ENCODE peak calls at places on chromosomes 11 and 22, in seven cellular contexts. One of them, this sample, is unnamed.

GRCh38 chr11:105862736-105863367 is 159.2 kb downstream of the MSANTD4 start:
- DNase-seq in H9: no peak
- DNase-seq in H1: no peak
- DNase-seq in neuronal stem cell: peak
- DNase-seq in mesendoderm: peak
- DNase-seq in mesenchymal stem cell: peak
- DNase-seq in trophoblast cell: no peak
- DNase-seq in this sample: peak

GRCh38 chr22:36364255-36365019 is 23.3 kb downstream of the MYH9 start:
- DNase-seq in H1: no peak
- DNase-seq in mesenchymal stem cell: peak
- DNase-seq in mesendoderm: no peak
- DNase-seq in neuronal stem cell: no peak
- DNase-seq in trophoblast cell: no peak
- DNase-seq in H9: no peak
- DNase-seq in this sample: no peak

GRCh38 chr11:121194731-121195596 is 93.9 kb downstream of the TECTA start:
- DNase-seq in trophoblast cell: peak
- DNase-seq in H9: peak
- DNase-seq in mesenchymal stem cell: peak
- DNase-seq in mesendoderm: peak
- DNase-seq in neuronal stem cell: peak
- DNase-seq in H1: peak
- DNase-seq in this sample: peak

GRCh38 chr11:129323896-129324522 is 51.6 kb upstream of the BARX2 start:
- DNase-seq in trophoblast cell: no peak
- DNase-seq in neuronal stem cell: no peak
- DNase-seq in H1: peak
- DNase-seq in mesendoderm: no peak
- DNase-seq in H9: no peak
- DNase-seq in mesenchymal stem cell: peak
- DNase-seq in this sample: peak

GRCh38 chr11:102469196-102469821 is 16.7 kb upstream of the TMEM123 start:
- DNase-seq in trophoblast cell: no peak
- DNase-seq in mesendoderm: no peak
- DNase-seq in H9: no peak
- DNase-seq in neuronal stem cell: no peak
- DNase-seq in mesenchymal stem cell: peak
- DNase-seq in H1: no peak
- DNase-seq in this sample: peak

GRCh38 chr22:45804986-45805325 is 133.3 kb downstream of the ATXN10 start:
- DNase-seq in trophoblast cell: peak
- DNase-seq in H1: no peak
- DNase-seq in mesendoderm: no peak
- DNase-seq in mesenchymal stem cell: peak
- DNase-seq in neuronal stem cell: no peak
- DNase-seq in H9: no peak
- DNase-seq in this sample: peak

GRCh38 chr22:36856792-36857135 is 4.0 kb upstream of the NCF4 start:
- DNase-seq in H1: no peak
- DNase-seq in mesenchymal stem cell: no peak
- DNase-seq in neuronal stem cell: no peak
- DNase-seq in H9: no peak
- DNase-seq in mesendoderm: no peak
- DNase-seq in trophoblast cell: no peak
- DNase-seq in this sample: no peak

GRCh38 chr11:61747389-61748285 is 4.8 kb upstream of the MYRF start:
- DNase-seq in trophoblast cell: peak
- DNase-seq in mesendoderm: peak
- DNase-seq in H1: peak
- DNase-seq in H9: peak
- DNase-seq in mesenchymal stem cell: peak
- DNase-seq in neuronal stem cell: peak
- DNase-seq in this sample: peak

GRCh38 chr11:117605331-117605730 is 191.7 kb downstream of the DSCAML1 start:
- DNase-seq in mesendoderm: no peak
- DNase-seq in H9: no peak
- DNase-seq in mesenchymal stem cell: no peak
- DNase-seq in H1: no peak
- DNase-seq in neuronal stem cell: no peak
- DNase-seq in trophoblast cell: no peak
- DNase-seq in this sample: no peak

GRCh38 chr22:29702025-29702930 is 17.5 kb upstream of the CABP7 start:
- DNase-seq in mesendoderm: peak
- DNase-seq in neuronal stem cell: no peak
- DNase-seq in trophoblast cell: no peak
- DNase-seq in mesenchymal stem cell: no peak
- DNase-seq in H1: no peak
- DNase-seq in H9: no peak
- DNase-seq in this sample: peak

GRCh38 chr11:82718307-82718706 is 15.4 kb downstream of the FAM181B start:
- DNase-seq in neuronal stem cell: peak
- DNase-seq in mesenchymal stem cell: peak
- DNase-seq in H1: peak
- DNase-seq in trophoblast cell: no peak
- DNase-seq in H9: peak
- DNase-seq in mesendoderm: peak
- DNase-seq in this sample: peak

GRCh38 chr11:66113132-66113856 is 43.2 kb downstream of the PACS1 start:
- DNase-seq in mesenchymal stem cell: peak
- DNase-seq in neuronal stem cell: no peak
- DNase-seq in mesendoderm: peak
- DNase-seq in H1: no peak
- DNase-seq in H9: no peak
- DNase-seq in trophoblast cell: no peak
- DNase-seq in this sample: peak

GRCh38 chr11:94106699-94107098 is 21.9 kb upstream of the PANX1 start:
- DNase-seq in mesenchymal stem cell: no peak
- DNase-seq in mesendoderm: no peak
- DNase-seq in H1: no peak
- DNase-seq in neuronal stem cell: no peak
- DNase-seq in H9: no peak
- DNase-seq in trophoblast cell: no peak
- DNase-seq in this sample: no peak

GRCh38 chr11:121416909-121417567 is 35.1 kb upstream of the SORL1 start:
- DNase-seq in trophoblast cell: no peak
- DNase-seq in mesendoderm: no peak
- DNase-seq in H1: no peak
- DNase-seq in neuronal stem cell: no peak
- DNase-seq in H9: no peak
- DNase-seq in mesenchymal stem cell: peak
- DNase-seq in this sample: peak

GRCh38 chr11:62256281-62256680 is 13.7 kb upstream of the SCGB2A2 start:
- DNase-seq in H1: no peak
- DNase-seq in trophoblast cell: no peak
- DNase-seq in mesenchymal stem cell: no peak
- DNase-seq in mesendoderm: no peak
- DNase-seq in neuronal stem cell: no peak
- DNase-seq in H9: no peak
- DNase-seq in this sample: no peak

GRCh38 chr22:45589556-45589955 is 82.1 kb upstream of the ATXN10 start:
- DNase-seq in mesenchymal stem cell: no peak
- DNase-seq in H9: no peak
- DNase-seq in H1: no peak
- DNase-seq in mesendoderm: no peak
- DNase-seq in trophoblast cell: no peak
- DNase-seq in neuronal stem cell: no peak
- DNase-seq in this sample: no peak

GRCh38 chr11:120214581-120214980 is 3.7 kb downstream of the OAF start:
- DNase-seq in mesenchymal stem cell: no peak
- DNase-seq in neuronal stem cell: no peak
- DNase-seq in mesendoderm: no peak
- DNase-seq in trophoblast cell: peak
- DNase-seq in H1: no peak
- DNase-seq in H9: no peak
- DNase-seq in this sample: no peak

GRCh38 chr22:36807627-36808026 is 9.2 kb downstream of the PVALB start:
- DNase-seq in H1: no peak
- DNase-seq in mesendoderm: peak
- DNase-seq in trophoblast cell: no peak
- DNase-seq in mesenchymal stem cell: no peak
- DNase-seq in H9: no peak
- DNase-seq in neuronal stem cell: no peak
- DNase-seq in this sample: no peak

GRCh38 chr11:108302121-108302785 is 79.4 kb downstream of the ATM start:
- DNase-seq in neuronal stem cell: no peak
- DNase-seq in H9: no peak
- DNase-seq in trophoblast cell: no peak
- DNase-seq in mesenchymal stem cell: peak
- DNase-seq in mesendoderm: no peak
- DNase-seq in H1: no peak
- DNase-seq in this sample: peak

GRCh38 chr11:79864882-79865281 is 424.1 kb upstream of the TENM4 start:
- DNase-seq in mesenchymal stem cell: no peak
- DNase-seq in H9: no peak
- DNase-seq in neuronal stem cell: no peak
- DNase-seq in H1: no peak
- DNase-seq in trophoblast cell: no peak
- DNase-seq in mesendoderm: no peak
- DNase-seq in this sample: no peak

GRCh38 chr22:50218996-50219727 is 18.4 kb downstream of the SELENOO start:
- DNase-seq in trophoblast cell: no peak
- DNase-seq in mesendoderm: peak
- DNase-seq in mesenchymal stem cell: peak
- DNase-seq in neuronal stem cell: no peak
- DNase-seq in H1: peak
- DNase-seq in H9: peak
- DNase-seq in this sample: peak

GRCh38 chr11:59158206-59159068 is 13.5 kb upstream of the DTX4 start:
- DNase-seq in H9: peak
- DNase-seq in H1: peak
- DNase-seq in mesenchymal stem cell: peak
- DNase-seq in trophoblast cell: peak
- DNase-seq in neuronal stem cell: no peak
- DNase-seq in mesendoderm: peak
- DNase-seq in this sample: peak

GRCh38 chr11:121958978-121959340 is 157.1 kb downstream of the BLID start:
- DNase-seq in neuronal stem cell: no peak
- DNase-seq in H9: no peak
- DNase-seq in H1: no peak
- DNase-seq in mesendoderm: no peak
- DNase-seq in mesenchymal stem cell: no peak
- DNase-seq in trophoblast cell: no peak
- DNase-seq in this sample: peak

GRCh38 chr11:120112174-120112796 is 25.6 kb downstream of the TRIM29 start:
- DNase-seq in trophoblast cell: no peak
- DNase-seq in H9: peak
- DNase-seq in neuronal stem cell: no peak
- DNase-seq in mesenchymal stem cell: no peak
- DNase-seq in H1: no peak
- DNase-seq in mesendoderm: peak
- DNase-seq in this sample: no peak

GRCh38 chr22:40498454-40499186 is 128.2 kb downstream of the SGSM3 start:
- DNase-seq in mesendoderm: peak
- DNase-seq in H1: no peak
- DNase-seq in mesenchymal stem cell: peak
- DNase-seq in H9: no peak
- DNase-seq in trophoblast cell: peak
- DNase-seq in neuronal stem cell: no peak
- DNase-seq in this sample: peak

GRCh38 chr11:28838741-28839140 is 730.6 kb downstream of the METTL15 start:
- DNase-seq in neuronal stem cell: no peak
- DNase-seq in H9: no peak
- DNase-seq in mesendoderm: no peak
- DNase-seq in H1: no peak
- DNase-seq in mesenchymal stem cell: no peak
- DNase-seq in trophoblast cell: no peak
- DNase-seq in this sample: peak
- H2BK120ac ChIP-seq in neuronal stem cell: no peak
- H2BK120ac ChIP-seq in H9: no peak
- H2BK120ac ChIP-seq in mesendoderm: no peak
- H2BK120ac ChIP-seq in H1: no peak
- H2BK120ac ChIP-seq in mesenchymal stem cell: no peak
- H2BK120ac ChIP-seq in trophoblast cell: no peak
- H2BK120ac ChIP-seq in this sample: peak

GRCh38 chr22:21755855-21756284 is 20.3 kb upstream of the YPEL1 start:
- DNase-seq in H9: no peak
- DNase-seq in trophoblast cell: no peak
- DNase-seq in mesenchymal stem cell: peak
- DNase-seq in neuronal stem cell: no peak
- DNase-seq in mesendoderm: no peak
- DNase-seq in H1: no peak
- DNase-seq in this sample: peak

GRCh38 chr22:21753374-21754111 is 17.9 kb upstream of the YPEL1 start:
- DNase-seq in mesenchymal stem cell: no peak
- DNase-seq in neuronal stem cell: no peak
- DNase-seq in H9: no peak
- DNase-seq in trophoblast cell: no peak
- DNase-seq in mesendoderm: no peak
- DNase-seq in H1: no peak
- DNase-seq in this sample: no peak

GRCh38 chr22:21758056-21758455 is 22.5 kb upstream of the YPEL1 start:
- DNase-seq in H1: no peak
- DNase-seq in mesenchymal stem cell: no peak
- DNase-seq in neuronal stem cell: no peak
- DNase-seq in mesendoderm: no peak
- DNase-seq in H9: no peak
- DNase-seq in trophoblast cell: no peak
- DNase-seq in this sample: no peak

GRCh38 chr22:21752276-21752675 is 16.7 kb upstream of the YPEL1 start:
- DNase-seq in mesendoderm: no peak
- DNase-seq in mesenchymal stem cell: no peak
- DNase-seq in H1: no peak
- DNase-seq in trophoblast cell: no peak
- DNase-seq in neuronal stem cell: no peak
- DNase-seq in H9: no peak
- DNase-seq in this sample: no peak

GRCh38 chr22:21754523-21755128 is 19.0 kb upstream of the YPEL1 start:
- DNase-seq in neuronal stem cell: no peak
- DNase-seq in trophoblast cell: no peak
- DNase-seq in H9: no peak
- DNase-seq in H1: no peak
- DNase-seq in mesenchymal stem cell: no peak
- DNase-seq in mesendoderm: peak
- DNase-seq in this sample: peak
- H2BK120ac ChIP-seq in neuronal stem cell: no peak
- H2BK120ac ChIP-seq in trophoblast cell: no peak
- H2BK120ac ChIP-seq in H9: no peak
- H2BK120ac ChIP-seq in H1: no peak
- H2BK120ac ChIP-seq in mesenchymal stem cell: no peak
- H2BK120ac ChIP-seq in mesendoderm: no peak
- H2BK120ac ChIP-seq in this sample: peak

GRCh38 chr11:16036218-16036617 is 320.1 kb downstream of the SOX6 start:
- DNase-seq in mesendoderm: no peak
- DNase-seq in trophoblast cell: no peak
- DNase-seq in neuronal stem cell: no peak
- DNase-seq in mesenchymal stem cell: no peak
- DNase-seq in H1: no peak
- DNase-seq in H9: no peak
- DNase-seq in this sample: no peak
- H2BK120ac ChIP-seq in mesendoderm: no peak
- H2BK120ac ChIP-seq in trophoblast cell: no peak
- H2BK120ac ChIP-seq in neuronal stem cell: no peak
- H2BK120ac ChIP-seq in mesenchymal stem cell: no peak
- H2BK120ac ChIP-seq in H1: no peak
- H2BK120ac ChIP-seq in H9: no peak
- H2BK120ac ChIP-seq in this sample: no peak

DNA sequence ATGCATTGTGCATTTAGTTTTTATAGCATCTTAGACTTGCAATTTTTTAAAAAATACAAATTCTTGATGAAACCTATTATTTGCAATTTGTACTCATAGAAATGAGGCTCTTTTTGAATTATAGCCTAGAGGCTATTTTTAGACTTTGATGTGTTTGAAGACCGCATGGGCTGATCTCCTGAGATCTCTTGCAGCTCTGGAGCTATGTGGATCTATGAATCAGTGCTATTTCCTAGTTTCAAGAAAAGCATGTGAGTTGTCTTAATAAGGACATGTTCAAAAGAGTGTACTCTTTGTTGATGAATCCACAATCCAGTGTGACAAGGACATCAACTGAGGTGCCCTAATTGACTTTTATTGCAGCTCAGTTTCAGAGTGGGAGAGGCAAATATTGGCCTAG is 620.5 kb downstream of the ETS1 start:
- DNase-seq in trophoblast cell: no peak
- DNase-seq in neuronal stem cell: no peak
- DNase-seq in mesenchymal stem cell: no peak
- DNase-seq in mesendoderm: no peak
- DNase-seq in H9: no peak
- DNase-seq in H1: no peak
- DNase-seq in this sample: no peak
- H2BK120ac ChIP-seq in trophoblast cell: no peak
- H2BK120ac ChIP-seq in neuronal stem cell: no peak
- H2BK120ac ChIP-seq in mesenchymal stem cell: no peak
- H2BK120ac ChIP-seq in mesendoderm: no peak
- H2BK120ac ChIP-seq in H9: no peak
- H2BK120ac ChIP-seq in H1: no peak
- H2BK120ac ChIP-seq in this sample: no peak